ENCODE peak calls at places on chromosomes 4 and X, in eight cellular contexts. Z is GM23338, R is suprapubic skin, P is cardiac muscle cell, U is GM12878, F is fibroblast of lung, G is transverse colon, A is A549. M is an unnamed sample.

GRCh38 chrX:68832101-68832416 is 3.2 kb downstream of the EFNB1 start:
- DNase-seq in A (no peak), U (no peak), G (peak), Z (peak), P (peak), F (peak), R (peak), M (peak)

GRCh38 chr4:127400736-127401346 is 231.9 kb upstream of the INTU start:
- DNase-seq in P (peak), R (no peak), Z (peak), F (peak), A (peak), G (peak), U (peak), M (peak)

GRCh38 chr4:132642196-132642817 is 506.8 kb upstream of the PCDH10 start:
- DNase-seq in R (no peak), Z (peak), A (peak), G (no peak), F (peak), U (peak), P (peak), M (peak)

GRCh38 chrX:37603938-37604409 is 32.5 kb downstream of the LANCL3 start:
- DNase-seq in Z (no peak), P (no peak), U (peak), G (no peak), R (no peak), F (no peak), A (no peak), M (no peak)

GRCh38 chrX:49226946-49227345 is 6.2 kb downstream of the CACNA1F start:
- DNase-seq in F (no peak), G (no peak), Z (no peak), U (no peak), R (no peak), P (no peak), A (no peak), M (no peak)

GRCh38 chrX:131609480-131609879 is 65.6 kb downstream of the OR13H1 start:
- DNase-seq in R (no peak), A (no peak), Z (peak), G (no peak), U (no peak), P (no peak), F (no peak), M (peak)

GRCh38 chrX:129139837-129140679 is 383.2 kb downstream of the SMARCA1 start:
- DNase-seq in G (no peak), P (no peak), R (no peak), A (peak), F (no peak), U (no peak), Z (no peak), M (no peak)

GRCh38 chr4:57342406-57342805 is 232.2 kb upstream of the IGFBP7 start:
- DNase-seq in G (no peak), A (no peak), U (no peak), R (no peak), P (peak), F (no peak), Z (no peak), M (no peak)

GRCh38 chrX:108304210-108304609 is 134.0 kb downstream of the COL4A6 start:
- DNase-seq in R (no peak), F (peak), Z (peak), P (peak), U (no peak), A (no peak), G (no peak), M (no peak)

GRCh38 chrX:113400193-113400704 is 559.6 kb upstream of the AMOT start:
- DNase-seq in R (no peak), A (no peak), G (no peak), U (no peak), Z (peak), P (peak), F (no peak), M (peak)

GRCh38 chrX:13689519-13690211 is 737 bp downstream of the RAB9A start:
- DNase-seq in Z (peak), A (no peak), R (no peak), F (peak), P (peak), G (no peak), U (no peak), M (no peak)

DNA sequence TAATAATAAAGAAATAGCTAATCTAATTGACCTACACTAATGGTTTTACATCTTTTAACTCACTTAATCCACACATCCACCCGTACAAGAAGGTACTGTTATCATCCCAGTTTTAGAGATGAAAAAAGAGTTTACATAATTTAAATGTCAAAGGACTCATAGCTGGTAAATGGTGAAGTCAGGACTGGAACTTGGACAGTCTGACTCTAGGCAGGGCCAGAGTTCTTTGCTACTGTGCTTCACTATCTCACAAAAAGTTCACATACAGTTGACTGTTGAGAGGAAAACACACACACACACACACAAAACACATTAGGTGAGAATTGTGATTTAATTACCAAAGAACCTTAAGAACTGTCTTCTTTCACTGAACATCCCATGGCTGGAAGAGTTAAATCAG is 71.2 kb upstream of the PRSS48 start:
- DNase-seq in P (no peak), U (no peak), F (no peak), A (no peak), R (no peak), G (no peak), Z (no peak), M (no peak)
- H3K27ac ChIP-seq in P (peak), U (no peak), F (no peak), A (no peak), R (peak), G (no peak), Z (no peak), M (no peak)

DNA sequence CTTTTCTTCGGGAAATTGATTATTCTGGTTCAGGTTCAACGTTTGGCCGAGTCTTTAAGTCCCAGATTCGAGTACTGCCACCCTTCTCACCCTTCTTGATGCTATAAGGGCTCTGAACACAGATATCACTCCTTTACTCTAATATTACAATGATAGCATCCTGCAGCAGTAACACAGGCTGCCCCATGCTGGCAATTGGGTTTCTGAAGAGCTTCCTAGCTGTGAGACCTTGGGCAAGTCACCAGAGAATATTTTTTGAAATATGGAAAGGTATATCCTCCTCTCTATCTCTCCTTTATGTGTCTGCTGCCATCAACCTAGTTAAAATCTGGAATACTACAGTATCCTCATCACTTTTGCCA is 297 bp upstream of the MTMR8 start:
- DNase-seq in Z (no peak), A (no peak), F (no peak), U (no peak), R (no peak), P (no peak), G (no peak), M (no peak)
- H3K27ac ChIP-seq in Z (no peak), A (no peak), F (no peak), U (no peak), R (no peak), P (no peak), G (peak), M (no peak)

DNA sequence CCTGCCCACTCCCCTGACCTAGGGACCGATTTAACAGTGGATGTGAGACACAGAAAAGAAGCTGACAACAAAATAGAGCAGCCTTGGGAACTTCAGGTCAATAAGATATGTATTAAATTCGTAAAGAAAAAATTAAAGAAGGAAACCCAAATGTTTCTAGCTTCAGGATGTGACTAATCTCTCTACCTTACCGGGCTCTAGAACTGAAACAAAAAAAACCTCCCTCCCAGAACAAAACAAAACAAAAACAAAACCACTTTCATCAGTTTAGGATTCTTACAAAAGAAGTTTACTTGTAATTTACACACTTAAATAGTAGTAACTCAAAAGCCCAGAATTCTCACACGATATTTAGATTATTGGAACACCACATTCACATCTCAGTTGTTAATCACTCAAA is 185.8 kb upstream of the RPS6KA3 start:
- DNase-seq in R (no peak), Z (no peak), F (no peak), P (no peak), A (no peak), U (no peak), G (no peak), M (no peak)
- H3K27ac ChIP-seq in R (no peak), Z (no peak), F (no peak), P (no peak), A (no peak), U (no peak), G (no peak), M (no peak)

DNA sequence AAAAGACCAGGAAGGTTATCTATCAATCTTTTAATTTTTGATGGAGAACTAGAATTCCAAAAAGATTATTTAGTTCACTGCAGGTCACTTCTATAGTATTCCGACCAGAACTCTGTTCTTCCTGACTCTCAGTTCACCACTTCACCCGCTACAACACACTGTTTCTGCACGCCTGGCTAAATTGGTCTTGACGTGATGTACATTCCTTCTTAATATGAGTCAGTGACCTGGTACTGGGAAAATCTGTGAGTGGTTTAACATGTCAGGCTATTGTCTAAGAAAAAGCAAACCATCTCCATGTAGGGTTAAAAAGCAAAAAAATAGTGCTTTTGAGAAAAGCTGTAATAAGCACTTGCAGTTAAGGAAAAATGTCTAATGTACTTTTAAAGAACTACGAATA is 120.4 kb downstream of the NDST3 start:
- DNase-seq in A (no peak), F (peak), Z (no peak), U (no peak), R (no peak), G (no peak), P (no peak), M (no peak)
- H3K27ac ChIP-seq in A (no peak), F (no peak), Z (no peak), U (no peak), R (no peak), G (no peak), P (no peak), M (no peak)

DNA sequence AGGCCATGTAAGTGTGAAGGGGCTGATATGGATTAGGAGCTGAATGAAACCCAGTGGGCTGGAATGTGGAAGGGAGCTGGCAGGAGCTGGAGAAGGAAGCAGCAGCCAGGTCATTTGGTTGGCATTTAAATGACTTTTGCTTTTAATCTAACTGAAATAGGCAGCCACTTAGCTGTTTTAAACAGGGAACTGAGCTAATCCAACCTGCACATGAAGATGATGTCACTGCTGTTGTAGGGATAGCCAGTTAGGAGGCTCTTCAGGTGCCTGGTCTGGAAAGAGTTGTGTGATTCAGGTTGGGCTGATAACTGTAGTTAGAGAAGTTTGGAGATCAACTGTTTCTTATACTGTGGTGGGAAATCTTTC is 122.4 kb downstream of the PALLD start:
- DNase-seq in F (no peak), A (no peak), Z (no peak), R (no peak), U (no peak), P (no peak), G (no peak), M (no peak)
- H3K27ac ChIP-seq in F (no peak), A (peak), Z (no peak), R (no peak), U (no peak), P (peak), G (no peak), M (no peak)

GRCh38 chr4:41320786-41321185 is 64.1 kb downstream of the UCHL1 start:
- DNase-seq in F (no peak), R (no peak), U (no peak), G (no peak), A (no peak), Z (no peak), P (no peak), M (no peak)

GRCh38 chr4:41319553-41319952 is 62.8 kb downstream of the UCHL1 start:
- DNase-seq in P (no peak), Z (no peak), R (no peak), A (peak), F (no peak), G (no peak), U (no peak), M (no peak)

GRCh38 chr4:41321216-41321945 is 64.7 kb downstream of the UCHL1 start:
- DNase-seq in Z (no peak), G (no peak), P (no peak), U (no peak), F (no peak), A (no peak), R (no peak), M (no peak)

GRCh38 chr4:41320278-41320677 is 63.5 kb downstream of the UCHL1 start:
- DNase-seq in A (no peak), U (no peak), Z (no peak), R (no peak), P (no peak), G (no peak), F (no peak), M (no peak)

GRCh38 chr4:41318839-41319530 is 62.3 kb downstream of the UCHL1 start:
- DNase-seq in P (no peak), A (peak), F (no peak), U (no peak), R (no peak), G (no peak), Z (no peak), M (peak)
- H3K27ac ChIP-seq in P (no peak), A (peak), F (no peak), U (no peak), R (no peak), G (no peak), Z (no peak), M (no peak)

DNA sequence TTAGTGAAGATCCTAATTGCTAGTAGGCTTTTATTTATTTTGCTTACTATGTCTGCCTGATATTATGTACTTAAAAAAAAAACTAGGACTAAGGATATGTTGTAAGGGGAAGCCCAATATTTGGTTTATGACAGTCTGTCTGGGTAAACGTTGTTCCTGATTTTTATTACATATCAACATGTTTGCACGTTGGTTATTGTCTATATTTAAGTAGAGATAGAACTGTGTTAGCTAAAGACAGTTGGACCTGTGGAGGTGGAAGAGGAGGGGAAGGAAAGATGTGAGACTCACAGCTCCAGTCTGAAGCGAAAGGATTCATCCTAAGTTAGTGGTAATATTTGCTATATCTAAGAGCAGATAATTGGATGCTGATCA is 90.3 kb downstream of the TMEM131L start:
- DNase-seq in A (no peak), U (no peak), G (no peak), F (no peak), P (no peak), Z (no peak), R (no peak), M (no peak)
- H3K27ac ChIP-seq in A (no peak), U (no peak), G (no peak), F (no peak), P (no peak), Z (no peak), R (no peak), M (no peak)

DNA sequence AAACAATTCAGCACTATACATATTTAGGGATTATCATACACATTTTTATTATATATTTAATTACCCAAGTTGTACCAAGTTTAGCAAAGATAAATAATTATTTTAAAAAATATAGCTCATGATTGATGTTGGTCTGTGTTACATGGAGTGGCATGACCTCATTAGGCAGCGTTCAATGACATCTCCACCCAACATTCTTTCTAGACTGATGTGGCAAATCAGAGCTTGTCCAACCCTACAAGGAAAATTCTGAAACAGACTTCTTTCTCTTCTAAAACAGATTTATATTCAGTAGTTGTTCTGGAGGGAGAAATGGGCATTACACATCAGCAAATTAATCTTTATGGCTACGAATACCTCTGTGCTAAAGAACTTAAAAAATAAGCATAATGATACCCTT is 189.7 kb downstream of the PDGFC start:
- DNase-seq in P (no peak), A (peak), U (no peak), R (no peak), F (peak), G (no peak), Z (no peak), M (no peak)
- H3K27ac ChIP-seq in P (no peak), A (no peak), U (no peak), R (no peak), F (peak), G (no peak), Z (no peak), M (no peak)

GRCh38 chr4:137660211-137660610 is 127.9 kb upstream of the PCDH18 start:
- DNase-seq in Z (no peak), R (no peak), F (peak), P (no peak), A (no peak), G (no peak), U (no peak), M (no peak)
- H3K27ac ChIP-seq in Z (no peak), R (no peak), F (no peak), P (no peak), A (no peak), G (no peak), U (no peak), M (no peak)

DNA sequence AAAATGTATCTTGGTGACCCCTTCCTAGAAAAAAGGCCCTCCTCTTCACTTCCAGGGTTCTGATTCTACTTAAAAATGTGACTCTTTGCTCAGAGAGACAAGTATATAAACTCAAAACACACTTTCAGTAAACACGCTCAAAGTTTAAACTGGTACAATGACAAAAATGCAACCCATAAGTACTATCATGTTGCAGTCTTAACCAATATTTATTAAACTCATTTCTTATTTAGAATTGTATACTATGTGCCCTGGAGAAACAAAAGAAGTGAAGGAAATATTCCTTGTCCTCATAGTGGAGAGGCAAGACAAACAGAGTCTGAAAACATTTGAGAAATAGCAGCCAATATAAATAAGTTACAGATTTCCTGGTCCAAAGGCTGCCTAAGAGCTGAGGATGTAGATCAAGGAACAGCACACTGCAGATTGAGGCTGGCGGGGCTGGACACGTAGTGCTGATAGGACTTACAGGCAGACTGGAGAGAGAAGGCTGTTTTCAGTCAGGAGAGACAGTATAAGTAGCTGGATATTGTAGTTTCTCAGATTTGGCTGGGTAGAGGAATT is 39.1 kb upstream of the ANXA3 start:
- DNase-seq in Z (no peak), G (peak), U (no peak), A (no peak), F (no peak), P (peak), R (no peak), M (no peak)
- H3K27ac ChIP-seq in Z (no peak), G (no peak), U (no peak), A (no peak), F (no peak), P (no peak), R (no peak), M (no peak)